ENCODE peak calls at places on chromosomes 11 and 22, in ten cellular contexts. Y is colonic mucosa, J is thoracic aorta, H is retinal pigment epithelial cell, V is nephron progenitor cell, R is progenitor cell of endocrine pancreas, K is astrocyte, L is fibroblast of the aortic adventitia, E is HCT116, X is A549. B is an unnamed sample.

GRCh38 chr11:46064221-46064620 is 57.0 kb downstream of the PHF21A start:
- DNase-seq in V (no peak), E (no peak), L (peak), Y (no peak), R (no peak), K (peak), H (no peak), X (no peak), J (no peak), B (no peak)

GRCh38 chr11:16839821-16840220 is 101.4 kb downstream of the C11orf58 start:
- DNase-seq in K (no peak), Y (no peak), J (no peak), X (no peak), L (no peak), V (no peak), H (no peak), E (no peak), R (no peak), B (no peak)

GRCh38 chr11:121341609-121342008 is 49.0 kb downstream of the SC5D start:
- DNase-seq in X (no peak), V (no peak), R (no peak), E (no peak), K (no peak), H (no peak), J (no peak), Y (peak), L (no peak), B (no peak)

GRCh38 chr11:64911142-64911541 is 5.9 kb downstream of the ATG2A start:
- DNase-seq in E (no peak), R (no peak), X (no peak), Y (no peak), L (no peak), J (no peak), H (no peak), K (no peak), V (no peak), B (no peak)

GRCh38 chr11:40722179-40722795 is 737.2 kb downstream of the LRRC4C start:
- DNase-seq in H (no peak), R (peak), X (peak), E (no peak), J (no peak), L (no peak), Y (no peak), K (peak), V (peak), B (no peak)

GRCh38 chr11:2653930-2654739 is 45.7 kb downstream of the KCNQ1OT1 start:
- DNase-seq in X (no peak), E (no peak), K (no peak), L (no peak), H (no peak), V (no peak), R (no peak), J (no peak), Y (peak), B (no peak)

GRCh38 chr11:74037309-74037708 is 28.4 kb upstream of the UCP3 start:
- DNase-seq in X (no peak), Y (no peak), J (no peak), K (peak), L (no peak), V (no peak), R (no peak), E (peak), H (no peak), B (peak)

GRCh38 chr11:10318527-10318802 is 13.6 kb downstream of the ADM start:
- DNase-seq in H (no peak), L (no peak), J (no peak), K (no peak), Y (peak), E (no peak), X (no peak), V (no peak), R (no peak), B (no peak)

GRCh38 chr11:61028135-61028729 is 56.8 kb downstream of the CD6 start:
- DNase-seq in L (no peak), H (no peak), J (no peak), X (no peak), K (no peak), R (no peak), V (no peak), E (no peak), Y (no peak), B (peak)

GRCh38 chr11:112797653-112798293 is 163.4 kb upstream of the NCAM1 start:
- DNase-seq in V (peak), H (no peak), Y (no peak), L (peak), X (no peak), E (no peak), J (no peak), R (no peak), K (no peak), B (peak)

GRCh38 chr22:38506118-38506962 is at the start of gene DDX17:
- DNase-seq in V (peak), R (peak), K (peak), H (peak), J (peak), L (peak), E (peak), Y (peak), X (peak), B (peak)
- TF ChIP-seq CTCF in V (no peak), R (no peak), K (no peak), H (no peak), J (no peak), L (no peak), E (no peak), Y (no peak), X (no peak), B (no peak)

GRCh38 chr22:50162391-50162956 is 8.1 kb upstream of the PANX2 start:
- DNase-seq in K (no peak), J (no peak), L (no peak), R (no peak), E (no peak), V (no peak), X (no peak), Y (no peak), H (no peak), B (no peak)
- TF ChIP-seq CTCF in K (no peak), J (no peak), L (no peak), R (no peak), E (no peak), V (no peak), X (no peak), Y (no peak), H (no peak), B (no peak)

GRCh38 chr11:5092821-5093585 is 23.6 kb downstream of the OR52E1 start:
- DNase-seq in R (no peak), V (no peak), J (no peak), X (no peak), H (no peak), E (no peak), K (no peak), L (no peak), Y (no peak), B (no peak)

GRCh38 chr11:5090668-5091067 is 21.3 kb downstream of the OR52E1 start:
- DNase-seq in Y (no peak), J (no peak), E (no peak), L (no peak), X (no peak), V (no peak), R (no peak), K (no peak), H (no peak), B (no peak)

GRCh38 chr11:5096011-5096410 is 26.6 kb downstream of the OR52E1 start:
- DNase-seq in H (no peak), L (no peak), J (no peak), V (no peak), X (no peak), R (no peak), K (no peak), Y (no peak), E (no peak), B (no peak)
- TF ChIP-seq CTCF in H (no peak), L (no peak), J (no peak), V (no peak), X (no peak), R (no peak), K (no peak), Y (no peak), E (no peak), B (no peak)

GRCh38 chr11:114125959-114126358 is 66.4 kb downstream of the ZBTB16 start:
- DNase-seq in E (no peak), J (no peak), L (no peak), V (no peak), R (no peak), K (no peak), Y (no peak), X (no peak), H (no peak), B (no peak)
- TF ChIP-seq CTCF in E (no peak), J (no peak), L (no peak), V (no peak), R (no peak), K (no peak), Y (no peak), X (no peak), H (no peak), B (no peak)

DNA sequence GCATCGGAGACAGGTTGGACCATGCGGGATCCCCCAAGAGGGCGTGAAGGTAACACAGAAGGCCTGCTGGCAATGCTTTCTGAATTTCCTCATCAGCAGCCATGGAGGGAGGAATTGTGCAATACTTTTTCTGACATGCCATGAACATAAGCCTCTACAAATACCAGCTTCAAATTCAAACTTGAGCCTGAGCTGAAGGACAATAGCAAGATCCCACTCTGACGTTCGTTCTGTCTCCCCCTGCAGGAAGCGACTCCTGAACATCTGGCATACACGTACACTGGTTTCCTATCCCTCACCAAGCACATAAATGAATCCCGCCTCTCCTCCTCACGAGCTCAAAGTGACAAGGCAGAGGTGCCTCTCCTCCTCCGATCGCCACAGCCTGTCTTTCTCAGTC is 312.2 kb downstream of the BRD1 start:
- DNase-seq in X (peak), V (no peak), Y (no peak), H (no peak), E (no peak), J (no peak), L (no peak), R (no peak), K (no peak), B (no peak)
- TF ChIP-seq CTCF in X (no peak), V (no peak), Y (no peak), H (no peak), E (peak), J (no peak), L (no peak), R (peak), K (no peak), B (no peak)

GRCh38 chr22:32701021-32701420 is 100.5 kb upstream of the TIMP3 start:
- DNase-seq in L (peak), H (peak), E (no peak), R (no peak), V (no peak), Y (no peak), J (no peak), K (peak), X (no peak), B (no peak)
- TF ChIP-seq CTCF in L (no peak), H (no peak), E (no peak), R (no peak), V (no peak), Y (no peak), J (no peak), K (no peak), X (no peak), B (no peak)

B was measured in Calu3.